ENCODE peak calls at places on chromosomes 4 and X, in six cellular contexts. E, I, Y, U, W and A are unnamed samples. For H3K4me1, the result is how much of the 10 kb centered on the place peaks cover.

GRCh38 chr4:143404555-143404954 is 67.9 kb downstream of the GAB1 start:
- DNase-seq in I (no peak), E (no peak), Y (no peak), W (no peak), U (no peak), A (no peak)

GRCh38 chr4:110294165-110294564 is 95.8 kb upstream of the ELOVL6 start:
- DNase-seq in I (no peak), Y (no peak), E (no peak), W (no peak), U (no peak), A (no peak)

GRCh38 chr4:158724647-158725046 is 1.5 kb upstream of the PPID start:
- DNase-seq in E (no peak), U (no peak), I (no peak), W (no peak), Y (no peak), A (no peak)

GRCh38 chr4:140595065-140595464 is 26.3 kb upstream of the UCP1 start:
- DNase-seq in W (no peak), I (no peak), E (no peak), U (no peak), Y (peak), A (peak)

GRCh38 chr4:110231869-110232268 is 33.5 kb upstream of the ELOVL6 start:
- DNase-seq in W (no peak), U (no peak), I (no peak), Y (no peak), E (no peak), A (no peak)

GRCh38 chr4:40595981-40596380 is 33.7 kb downstream of the RBM47 start:
- DNase-seq in W (no peak), Y (no peak), U (no peak), E (no peak), I (no peak), A (no peak)

GRCh38 chr4:166252487-166253402 is 379.7 kb downstream of the TLL1 start:
- DNase-seq in U (no peak), Y (no peak), W (no peak), I (no peak), E (no peak), A (no peak)

GRCh38 chr4:55214172-55214571 is 88.8 kb upstream of the KDR start:
- DNase-seq in E (no peak), U (no peak), I (no peak), Y (no peak), W (no peak), A (no peak)

DNA sequence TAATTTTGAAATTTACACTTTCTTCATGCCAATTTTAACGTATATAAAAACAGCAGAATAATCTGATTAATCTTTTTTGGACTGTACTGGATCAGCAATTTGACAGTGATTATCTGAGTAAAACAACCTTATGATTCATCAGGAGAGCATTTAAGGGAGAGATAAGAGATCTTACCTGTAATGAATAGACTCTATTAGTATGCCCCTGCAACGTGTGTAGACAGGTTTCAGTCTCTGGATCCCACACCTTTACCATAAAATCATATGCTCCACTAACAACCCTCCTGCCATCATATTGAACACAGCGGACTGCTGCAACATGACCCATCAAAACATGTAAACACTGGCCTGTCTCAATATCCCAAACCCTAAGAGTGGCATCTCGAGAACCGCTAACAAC is 210.1 kb downstream of the FBXW7 start:
- DNase-seq in E (no peak), U (no peak), I (no peak), W (no peak), Y (no peak), A (no peak)
- H3K27ac ChIP-seq in E (no peak), U (no peak), I (no peak), W (no peak), Y (no peak), A (no peak)

DNA sequence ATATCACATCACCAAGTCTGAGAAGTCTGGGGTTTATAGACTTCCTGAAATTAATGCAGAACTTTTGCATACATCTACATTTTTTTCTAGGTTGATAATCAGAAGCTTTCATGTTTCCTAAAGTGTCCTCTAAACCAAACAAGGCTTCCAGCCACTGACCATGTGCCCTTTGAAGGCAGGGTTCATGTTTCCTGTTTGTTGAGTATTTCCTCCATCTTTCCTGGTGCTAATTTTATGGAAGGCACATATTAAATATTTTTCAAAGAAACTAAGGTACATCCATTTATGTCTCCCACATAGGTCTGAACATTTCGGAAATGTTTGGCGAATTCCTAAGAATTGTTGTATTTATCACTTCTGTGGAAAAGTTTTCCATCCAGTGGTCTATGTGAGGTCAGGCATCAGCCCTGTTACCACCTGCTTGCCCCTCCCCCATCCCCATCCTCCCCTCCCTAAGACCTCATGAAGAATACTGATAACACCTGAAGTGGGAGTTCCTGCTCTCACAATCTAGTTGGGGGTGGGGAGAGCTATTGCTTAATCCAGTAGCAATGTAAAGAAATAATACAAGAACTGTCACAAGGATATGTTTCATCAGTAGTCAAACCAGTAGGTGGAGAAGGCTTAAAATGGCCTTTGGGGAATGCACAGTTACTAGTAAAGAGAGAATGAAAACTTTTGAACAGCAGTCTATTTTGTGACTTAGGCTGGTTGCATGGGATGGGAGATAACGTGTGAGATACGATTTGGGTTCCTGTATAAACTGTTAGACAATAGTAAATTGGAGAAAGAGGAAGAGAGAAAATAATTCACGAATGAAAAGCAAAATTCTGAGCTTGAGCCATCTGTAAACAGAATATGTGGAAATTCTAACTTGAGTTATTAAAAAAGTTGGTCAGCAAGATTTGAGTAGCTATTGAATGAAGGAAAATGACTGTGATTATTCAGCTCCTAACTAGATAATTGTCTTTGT is 5.9 kb downstream of the GALNT7 start:
- DNase-seq in U (no peak), Y (no peak), W (no peak), E (no peak), I (no peak), A (no peak)
- H3K4me1 ChIP-seq in U (under half), Y (under half), W (under half), E (under half), I (under half), A (under half)

GRCh38 chr4:18021470-18021719 is 160 bp downstream of the LCORL start:
- DNase-seq in U (no peak), Y (no peak), W (no peak), I (no peak), E (no peak), A (no peak)

GRCh38 chr4:18022572-18023039 is 1.1 kb upstream of the LCORL start:
- DNase-seq in U (no peak), Y (no peak), W (no peak), I (no peak), E (no peak), A (no peak)

GRCh38 chr4:18020145-18020670 is 1.3 kb downstream of the LCORL start:
- DNase-seq in Y (no peak), U (no peak), W (peak), E (no peak), I (no peak), A (peak)

GRCh38 chr4:18020671-18021469 is 685 bp downstream of the LCORL start:
- DNase-seq in Y (peak), W (peak), U (peak), I (peak), E (peak), A (peak)

GRCh38 chr4:18021720-18022571 is at the start of gene LCORL:
- DNase-seq in I (peak), Y (peak), U (peak), E (peak), W (peak), A (peak)
- TF ChIP-seq POLR2AphosphoS5 in I (peak), Y (peak), U (no peak), E (peak), W (peak), A (peak)

GRCh38 chr4:184763150-184763780 is 29.4 kb upstream of the CENPU start:
- DNase-seq in I (no peak), Y (no peak), E (peak), U (no peak), W (no peak), A (peak)
- H3K27ac ChIP-seq in I (peak), Y (no peak), E (peak), U (no peak), W (no peak), A (no peak)

DNA sequence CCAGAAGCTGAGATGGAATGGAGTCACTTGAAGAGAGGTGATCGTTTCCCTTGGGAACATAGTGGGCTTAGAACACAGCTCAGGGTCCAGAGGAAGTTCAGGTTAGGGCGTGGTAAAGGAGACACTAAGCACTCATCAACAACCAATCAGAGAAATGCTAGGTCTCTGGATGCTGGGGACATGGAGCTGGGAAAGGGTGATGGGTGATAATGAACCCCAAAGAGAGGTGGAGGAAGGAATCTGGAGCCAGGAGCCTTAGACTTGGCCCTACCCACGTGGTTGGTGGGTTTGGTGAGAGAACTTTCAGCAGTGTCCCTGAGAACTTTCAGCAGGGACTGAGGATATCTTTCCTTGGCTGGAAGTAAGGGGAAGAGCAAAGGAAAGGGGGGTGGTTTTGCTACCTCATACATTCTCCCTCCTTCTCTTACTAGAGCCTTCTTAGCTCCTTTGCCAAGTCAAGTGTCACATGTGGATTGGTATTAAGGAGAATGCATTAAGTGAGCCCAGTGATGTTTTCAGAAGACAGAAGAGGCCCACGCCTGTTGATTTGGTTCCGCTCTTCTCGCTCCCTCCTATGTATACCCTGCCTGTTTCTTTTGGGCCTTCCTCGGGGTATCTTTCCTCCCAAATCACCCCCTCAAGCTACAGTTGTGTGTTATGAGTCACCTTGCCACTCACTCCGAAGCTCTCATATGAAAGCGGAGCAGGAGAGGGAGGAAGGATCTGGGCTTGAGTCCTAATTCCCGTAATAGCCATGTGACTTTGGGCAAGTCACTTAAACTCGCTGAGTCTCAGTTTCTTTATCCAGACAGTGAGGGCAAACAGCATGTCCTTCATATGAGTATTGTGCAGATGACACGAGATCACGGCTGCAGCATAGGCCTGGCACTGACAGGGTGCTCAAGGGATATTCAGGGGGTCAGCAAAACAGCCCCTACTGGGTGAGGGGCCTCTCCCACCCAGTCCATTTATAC is 63.1 kb downstream of the TSC22D3 start:
- DNase-seq in W (peak), Y (no peak), I (no peak), U (no peak), E (peak), A (peak)
- H3K4me1 ChIP-seq in W (half or more), Y (under half), I (under half), U (under half), E (under half), A (under half)

DNA sequence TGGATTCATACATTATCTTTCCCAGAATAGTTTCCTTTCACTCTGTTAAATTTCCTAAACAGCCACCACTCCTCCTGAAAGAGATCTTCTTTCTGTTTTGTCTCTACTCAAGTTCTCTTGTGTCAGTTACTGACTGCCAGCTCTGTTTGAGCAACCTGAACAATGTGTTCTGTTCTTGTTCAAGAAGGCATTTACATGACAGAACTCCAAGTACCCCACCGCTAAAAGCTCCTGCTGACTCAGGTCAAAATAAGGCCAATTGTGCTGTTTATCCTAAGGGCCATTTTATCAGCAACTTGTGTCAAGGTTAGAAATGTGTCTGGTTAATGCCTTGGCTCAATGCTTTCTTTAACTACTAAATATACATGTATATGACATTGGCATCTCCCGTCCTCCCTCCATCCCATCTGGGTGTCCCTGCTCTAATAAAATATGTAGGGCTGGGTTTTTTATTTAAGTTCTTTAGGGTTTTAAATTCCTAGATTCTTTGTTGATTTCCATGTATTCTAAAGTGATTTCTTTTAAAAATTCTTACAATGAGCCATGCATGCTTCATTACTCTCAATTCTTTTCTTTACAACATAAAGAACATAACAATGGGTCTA is 144.3 kb upstream of the PAQR3 start:
- DNase-seq in I (peak), W (no peak), U (no peak), Y (no peak), E (peak), A (no peak)
- TF ChIP-seq POLR2AphosphoS5 in I (no peak), W (no peak), U (no peak), Y (peak), E (peak), A (peak)